ENCODE peak calls at places on chromosomes 2 and 18, in seven cellular contexts. One of them, this sample, is unnamed.

GRCh38 chr2:36539631-36540030 is 58.3 kb downstream of the FEZ2 start:
- DNase-seq in HCT116: no peak
- DNase-seq in H1: no peak
- DNase-seq in SK-N-SH: no peak
- DNase-seq in K562: no peak
- DNase-seq in GM12878: no peak
- DNase-seq in HepG2: no peak
- DNase-seq in this sample: no peak

GRCh38 chr2:8277921-8278571 is 403.8 kb upstream of the ID2 start:
- DNase-seq in SK-N-SH: peak
- DNase-seq in HCT116: no peak
- DNase-seq in HepG2: no peak
- DNase-seq in K562: no peak
- DNase-seq in GM12878: peak
- DNase-seq in H1: no peak
- DNase-seq in this sample: no peak

GRCh38 chr2:108268001-108268400 is 20.7 kb upstream of the SULT1C2 start:
- DNase-seq in HCT116: no peak
- DNase-seq in SK-N-SH: no peak
- DNase-seq in H1: no peak
- DNase-seq in GM12878: no peak
- DNase-seq in K562: no peak
- DNase-seq in HepG2: no peak
- DNase-seq in this sample: no peak

GRCh38 chr2:191066281-191067233 is 52.6 kb upstream of the STAT1 start:
- DNase-seq in SK-N-SH: no peak
- DNase-seq in K562: no peak
- DNase-seq in HepG2: no peak
- DNase-seq in H1: no peak
- DNase-seq in HCT116: no peak
- DNase-seq in GM12878: no peak
- DNase-seq in this sample: no peak

GRCh38 chr2:65320042-65320711 is 92.5 kb downstream of the ACTR2 start:
- DNase-seq in SK-N-SH: no peak
- DNase-seq in GM12878: peak
- DNase-seq in H1: no peak
- DNase-seq in K562: peak
- DNase-seq in HCT116: peak
- DNase-seq in HepG2: peak
- DNase-seq in this sample: peak

GRCh38 chr18:79857082-79857661 is 59.4 kb downstream of the KCNG2 start:
- DNase-seq in GM12878: no peak
- DNase-seq in H1: peak
- DNase-seq in HCT116: no peak
- DNase-seq in SK-N-SH: peak
- DNase-seq in HepG2: peak
- DNase-seq in K562: no peak
- DNase-seq in this sample: peak

GRCh38 chr18:67553471-67553870 is 37.0 kb upstream of the DSEL start:
- DNase-seq in GM12878: no peak
- DNase-seq in SK-N-SH: no peak
- DNase-seq in HCT116: no peak
- DNase-seq in H1: no peak
- DNase-seq in HepG2: no peak
- DNase-seq in K562: no peak
- DNase-seq in this sample: no peak

GRCh38 chr18:9403795-9404564 is 69.4 kb downstream of the TWSG1 start:
- DNase-seq in HepG2: peak
- DNase-seq in GM12878: no peak
- DNase-seq in HCT116: no peak
- DNase-seq in K562: peak
- DNase-seq in SK-N-SH: no peak
- DNase-seq in H1: peak
- DNase-seq in this sample: no peak

GRCh38 chr2:48313036-48313877 is 216.7 kb upstream of the STON1 start:
- DNase-seq in HCT116: no peak
- DNase-seq in HepG2: no peak
- DNase-seq in SK-N-SH: no peak
- DNase-seq in K562: peak
- DNase-seq in GM12878: peak
- DNase-seq in H1: no peak
- DNase-seq in this sample: no peak

GRCh38 chr2:64629329-64629781 is 24.4 kb downstream of the SERTAD2 start:
- DNase-seq in SK-N-SH: no peak
- DNase-seq in K562: no peak
- DNase-seq in H1: no peak
- DNase-seq in HCT116: no peak
- DNase-seq in HepG2: no peak
- DNase-seq in GM12878: no peak
- DNase-seq in this sample: no peak

GRCh38 chr2:199535445-199536177 is 77.9 kb upstream of the SATB2 start:
- DNase-seq in GM12878: no peak
- DNase-seq in HepG2: no peak
- DNase-seq in K562: no peak
- DNase-seq in SK-N-SH: no peak
- DNase-seq in HCT116: no peak
- DNase-seq in H1: no peak
- DNase-seq in this sample: no peak

GRCh38 chr2:67237288-67237687 is 159.8 kb upstream of the ETAA1 start:
- DNase-seq in GM12878: no peak
- DNase-seq in SK-N-SH: no peak
- DNase-seq in HepG2: no peak
- DNase-seq in K562: no peak
- DNase-seq in H1: no peak
- DNase-seq in HCT116: no peak
- DNase-seq in this sample: peak

DNA sequence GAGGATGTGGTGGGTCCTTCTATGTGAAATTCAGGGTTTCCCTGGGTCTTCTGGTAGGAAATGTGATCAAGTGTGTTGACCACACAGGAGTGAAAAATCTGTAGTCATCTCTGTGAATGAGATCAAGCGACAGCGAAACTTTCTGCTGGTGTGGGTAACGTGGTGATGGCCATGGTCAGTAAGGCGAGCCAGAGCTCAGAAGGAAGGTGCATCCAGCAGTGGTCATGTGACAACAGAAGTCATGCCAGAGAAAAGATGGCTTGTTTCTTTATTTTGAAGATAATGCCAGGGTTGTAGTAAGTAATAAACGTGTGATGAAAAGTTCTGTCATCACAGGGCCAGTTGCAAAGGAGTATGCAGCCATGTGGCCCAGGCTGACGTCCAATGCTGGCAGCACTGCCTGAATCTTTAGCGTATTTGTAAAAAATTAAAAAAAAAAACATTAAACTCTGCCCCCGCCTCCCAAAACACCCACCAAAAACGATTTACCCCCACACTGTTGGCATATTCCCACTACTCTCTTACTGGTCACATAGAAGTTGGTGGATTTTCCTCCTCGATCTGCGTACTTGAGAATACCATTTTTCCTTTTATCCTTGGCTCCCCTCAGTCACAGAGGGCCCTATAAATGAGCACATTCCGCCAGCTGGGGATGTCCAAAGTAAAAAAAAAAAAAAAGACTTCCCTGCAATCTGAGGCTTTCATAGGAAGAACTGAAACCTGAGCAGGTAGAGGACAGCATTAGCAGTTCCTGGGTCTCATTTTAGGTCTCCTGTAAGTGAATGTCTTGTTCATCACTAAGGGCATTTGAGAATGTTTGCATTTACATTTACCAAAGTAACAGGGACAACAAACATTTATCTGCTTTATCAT is 70.6 kb downstream of the SLC4A3 start:
- DNase-seq in H1: no peak
- DNase-seq in GM12878: no peak
- DNase-seq in SK-N-SH: no peak
- DNase-seq in HCT116: no peak
- DNase-seq in HepG2: no peak
- DNase-seq in K562: no peak
- DNase-seq in this sample: no peak
- TF ChIP-seq JUND in H1: no peak
- TF ChIP-seq JUND in GM12878: no peak
- TF ChIP-seq JUND in SK-N-SH: no peak
- TF ChIP-seq JUND in HCT116: no peak
- TF ChIP-seq JUND in HepG2: no peak
- TF ChIP-seq JUND in K562: no peak
- TF ChIP-seq JUND in this sample: no peak

GRCh38 chr2:20666114-20666363 is 905 bp upstream of the GDF7 start:
- DNase-seq in HCT116: no peak
- DNase-seq in SK-N-SH: peak
- DNase-seq in H1: peak
- DNase-seq in GM12878: no peak
- DNase-seq in HepG2: no peak
- DNase-seq in K562: no peak
- DNase-seq in this sample: no peak
- TF ChIP-seq JUND in HCT116: no peak
- TF ChIP-seq JUND in SK-N-SH: no peak
- TF ChIP-seq JUND in H1: no peak
- TF ChIP-seq JUND in GM12878: no peak
- TF ChIP-seq JUND in HepG2: no peak
- TF ChIP-seq JUND in K562: no peak
- TF ChIP-seq JUND in this sample: no peak

GRCh38 chr2:196260546-196260945 is 89.2 kb upstream of the STK17B start:
- DNase-seq in SK-N-SH: no peak
- DNase-seq in H1: no peak
- DNase-seq in K562: no peak
- DNase-seq in HepG2: no peak
- DNase-seq in GM12878: no peak
- DNase-seq in HCT116: no peak
- DNase-seq in this sample: no peak

GRCh38 chr2:196262606-196263005 is 91.2 kb upstream of the STK17B start:
- DNase-seq in GM12878: no peak
- DNase-seq in H1: no peak
- DNase-seq in SK-N-SH: no peak
- DNase-seq in HCT116: no peak
- DNase-seq in HepG2: no peak
- DNase-seq in K562: peak
- DNase-seq in this sample: no peak

GRCh38 chr2:196266351-196266750 is 95.0 kb upstream of the STK17B start:
- DNase-seq in HepG2: no peak
- DNase-seq in H1: no peak
- DNase-seq in HCT116: no peak
- DNase-seq in K562: no peak
- DNase-seq in SK-N-SH: no peak
- DNase-seq in GM12878: no peak
- DNase-seq in this sample: no peak

GRCh38 chr2:196259507-196260481 is 88.4 kb upstream of the STK17B start:
- DNase-seq in HepG2: peak
- DNase-seq in H1: no peak
- DNase-seq in HCT116: no peak
- DNase-seq in SK-N-SH: no peak
- DNase-seq in K562: peak
- DNase-seq in GM12878: no peak
- DNase-seq in this sample: no peak

DNA sequence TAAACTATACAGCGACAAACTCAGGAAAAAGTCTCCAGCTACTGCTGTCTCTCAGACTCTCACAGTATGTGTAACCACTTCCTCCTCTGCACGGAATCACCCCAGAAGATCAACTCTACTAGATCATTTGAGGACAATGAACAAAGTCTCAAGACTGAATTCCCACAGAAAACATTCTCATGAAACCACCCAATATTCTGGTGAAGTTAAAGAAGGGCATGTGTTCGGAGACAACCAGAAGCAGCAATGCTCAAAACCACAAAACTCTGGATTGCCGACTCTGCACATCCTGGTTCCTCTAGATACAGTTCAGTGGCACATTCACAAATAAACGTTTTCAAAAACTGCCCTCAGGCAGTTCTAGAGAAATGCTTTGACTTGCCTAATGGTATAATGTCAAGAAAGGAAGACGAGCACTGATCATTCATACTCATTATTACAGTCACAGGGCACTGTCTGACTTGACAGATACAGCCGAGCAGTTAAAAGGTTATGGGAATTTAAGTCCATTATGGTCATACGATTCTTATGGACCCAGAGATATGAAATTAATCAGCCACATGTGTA is 91.9 kb upstream of the STK17B start:
- DNase-seq in SK-N-SH: no peak
- DNase-seq in K562: peak
- DNase-seq in HepG2: no peak
- DNase-seq in GM12878: peak
- DNase-seq in HCT116: no peak
- DNase-seq in H1: no peak
- DNase-seq in this sample: no peak
- TF ChIP-seq JUND in SK-N-SH: no peak
- TF ChIP-seq JUND in K562: no peak
- TF ChIP-seq JUND in HepG2: no peak
- TF ChIP-seq JUND in GM12878: no peak
- TF ChIP-seq JUND in HCT116: no peak
- TF ChIP-seq JUND in H1: no peak
- TF ChIP-seq JUND in this sample: no peak

GRCh38 chr2:211359353-211359752 is 803.0 kb downstream of the CPS1 start:
- DNase-seq in GM12878: no peak
- DNase-seq in HepG2: no peak
- DNase-seq in K562: no peak
- DNase-seq in HCT116: no peak
- DNase-seq in H1: no peak
- DNase-seq in SK-N-SH: no peak
- DNase-seq in this sample: no peak

GRCh38 chr2:211367252-211367651 is 810.9 kb downstream of the CPS1 start:
- DNase-seq in SK-N-SH: no peak
- DNase-seq in HCT116: no peak
- DNase-seq in GM12878: no peak
- DNase-seq in H1: no peak
- DNase-seq in HepG2: no peak
- DNase-seq in K562: no peak
- DNase-seq in this sample: no peak

GRCh38 chr2:211364911-211365310 is 808.5 kb downstream of the CPS1 start:
- DNase-seq in GM12878: no peak
- DNase-seq in K562: no peak
- DNase-seq in H1: no peak
- DNase-seq in HCT116: no peak
- DNase-seq in HepG2: no peak
- DNase-seq in SK-N-SH: no peak
- DNase-seq in this sample: no peak

GRCh38 chr2:211361383-211361782 is 805.0 kb downstream of the CPS1 start:
- DNase-seq in K562: no peak
- DNase-seq in HepG2: no peak
- DNase-seq in GM12878: no peak
- DNase-seq in HCT116: no peak
- DNase-seq in H1: no peak
- DNase-seq in SK-N-SH: no peak
- DNase-seq in this sample: no peak
- TF ChIP-seq JUND in K562: no peak
- TF ChIP-seq JUND in HepG2: no peak
- TF ChIP-seq JUND in GM12878: no peak
- TF ChIP-seq JUND in HCT116: no peak
- TF ChIP-seq JUND in H1: no peak
- TF ChIP-seq JUND in SK-N-SH: no peak
- TF ChIP-seq JUND in this sample: no peak

GRCh38 chr2:22270341-22270740 is 1114.6 kb upstream of the KLHL29 start:
- DNase-seq in H1: no peak
- DNase-seq in HCT116: no peak
- DNase-seq in SK-N-SH: no peak
- DNase-seq in K562: no peak
- DNase-seq in HepG2: no peak
- DNase-seq in GM12878: no peak
- DNase-seq in this sample: no peak

GRCh38 chr2:22273853-22274252 is 1111.1 kb upstream of the KLHL29 start:
- DNase-seq in H1: no peak
- DNase-seq in HepG2: no peak
- DNase-seq in SK-N-SH: no peak
- DNase-seq in K562: no peak
- DNase-seq in GM12878: no peak
- DNase-seq in HCT116: no peak
- DNase-seq in this sample: no peak

GRCh38 chr2:22276696-22277095 is 1108.3 kb upstream of the KLHL29 start:
- DNase-seq in GM12878: peak
- DNase-seq in HepG2: no peak
- DNase-seq in HCT116: no peak
- DNase-seq in SK-N-SH: no peak
- DNase-seq in K562: no peak
- DNase-seq in H1: no peak
- DNase-seq in this sample: no peak

GRCh38 chr2:22274611-22275010 is 1110.4 kb upstream of the KLHL29 start:
- DNase-seq in HCT116: no peak
- DNase-seq in GM12878: no peak
- DNase-seq in HepG2: no peak
- DNase-seq in SK-N-SH: no peak
- DNase-seq in H1: no peak
- DNase-seq in K562: no peak
- DNase-seq in this sample: no peak
- TF ChIP-seq JUND in HCT116: no peak
- TF ChIP-seq JUND in GM12878: no peak
- TF ChIP-seq JUND in HepG2: no peak
- TF ChIP-seq JUND in SK-N-SH: no peak
- TF ChIP-seq JUND in H1: no peak
- TF ChIP-seq JUND in K562: no peak
- TF ChIP-seq JUND in this sample: no peak

This sample was measured in T47D.